ENCODE peak calls at places on chromosomes 2 and 18, in four cellular contexts. Q is BJ; X is effector memory CD8-positive, alpha-beta T cell; W is pancreas. O is an unnamed sample.

GRCh38 chr2:234288974-234289455 is 207.9 kb downstream of the ARL4C start:
- DNase-seq in Q (no peak), X (peak; percentile 75), W (peak; percentile 51), O (peak; percentile 84)

GRCh38 chr2:168920504-168921157 is 19.5 kb downstream of the G6PC2 start:
- DNase-seq in Q (no peak), X (peak; percentile 20), W (no peak), O (no peak)

GRCh38 chr2:19350678-19351401 is 7.6 kb downstream of the OSR1 start:
- DNase-seq in Q (no peak), X (no peak), W (no peak), O (no peak)

GRCh38 chr2:145277922-145278321 is 758.0 kb upstream of the ZEB2 start:
- DNase-seq in Q (no peak), X (no peak), W (no peak), O (no peak)

GRCh38 chr2:239222346-239223028 is 178.3 kb downstream of the HDAC4 start:
- DNase-seq in Q (no peak), X (no peak), W (no peak), O (no peak)

GRCh38 chr18:71336811-71337210 is 1048.0 kb downstream of the SOCS6 start:
- DNase-seq in Q (no peak), X (no peak), W (no peak), O (no peak)

GRCh38 chr2:1561259-1561658 is 148.0 kb downstream of the TPO start:
- DNase-seq in Q (no peak), X (no peak), W (no peak), O (peak; percentile 56)

GRCh38 chr2:171688129-171688465 is 828 bp downstream of the DYNC1I2 start:
- DNase-seq in Q (no peak), X (no peak), W (no peak), O (no peak)

GRCh38 chr2:184268900-184269299 is 329.4 kb upstream of the ZNF804A start:
- DNase-seq in Q (no peak), X (no peak), W (no peak), O (no peak)

GRCh38 chr2:3517948-3518495 is 1.3 kb downstream of the ADI1 start:
- DNase-seq in Q (no peak), X (no peak), W (no peak), O (no peak)

GRCh38 chr18:32930695-32931301 is 158.0 kb upstream of the KLHL14 start:
- DNase-seq in Q (no peak), X (no peak), W (no peak), O (no peak)